ENCODE peak calls at places on chromosomes 2 and 18, in seven cellular contexts. J is AG04450; G is psoas muscle; T is transverse colon; A is endodermal cell; K is CD8-positive, alpha-beta T cell; Y is tibial artery. D is an unnamed sample.

GRCh38 chr2:166057363-166058169 is 70.3 kb downstream of the SCN1A start:
- DNase-seq in K (no peak), A (no peak), J (no peak), G (no peak), T (no peak), Y (no peak), D (peak)

GRCh38 chr2:48714240-48714639 is 41.3 kb downstream of the LHCGR start:
- DNase-seq in K (no peak), Y (no peak), T (no peak), A (no peak), J (peak), G (no peak), D (no peak)

GRCh38 chr2:2563309-2563860 is 232.3 kb upstream of the MYT1L start:
- DNase-seq in K (no peak), G (no peak), J (no peak), A (no peak), Y (no peak), T (no peak), D (no peak)

GRCh38 chr18:10530852-10531251 is 5.0 kb downstream of the NAPG start:
- DNase-seq in T (no peak), G (no peak), Y (no peak), J (no peak), K (no peak), A (no peak), D (no peak)

GRCh38 chr2:215137741-215138340 is 585 bp downstream of the ABCA12 start:
- DNase-seq in K (no peak), Y (no peak), T (no peak), A (no peak), J (no peak), G (no peak), D (peak)

GRCh38 chr18:31093294-31093693 is 8.9 kb downstream of the DSC2 start:
- DNase-seq in G (no peak), T (no peak), A (no peak), Y (no peak), J (no peak), K (no peak), D (no peak)

GRCh38 chr18:50527636-50528307 is 32.1 kb upstream of the MAPK4 start:
- DNase-seq in A (no peak), G (no peak), J (no peak), Y (no peak), T (no peak), K (no peak), D (no peak)

GRCh38 chr2:23642516-23642915 is 257.5 kb downstream of the KLHL29 start:
- DNase-seq in T (no peak), Y (no peak), G (no peak), K (no peak), J (no peak), A (no peak), D (no peak)

GRCh38 chr2:131509615-131510014 is 17.4 kb upstream of the MZT2A start:
- DNase-seq in A (no peak), G (no peak), K (no peak), J (no peak), Y (no peak), T (no peak), D (no peak)

GRCh38 chr2:168654724-168655123 is 147.7 kb upstream of the NOSTRIN start:
- DNase-seq in A (no peak), Y (no peak), T (no peak), K (no peak), G (no peak), J (no peak), D (no peak)

GRCh38 chr2:241354668-241355658 is 1.1 kb upstream of the FARP2 start:
- DNase-seq in K (peak), J (no peak), A (peak), Y (peak), T (peak), G (peak), D (peak)

GRCh38 chr2:65198737-65199136 is 28.9 kb upstream of the ACTR2 start:
- DNase-seq in T (no peak), G (peak), Y (no peak), A (no peak), K (no peak), J (no peak), D (no peak)

GRCh38 chr2:229921101-229921891 is 513 bp downstream of the TRIP12 start:
- DNase-seq in T (peak), A (peak), J (no peak), K (peak), G (peak), Y (peak), D (peak)

GRCh38 chr2:12493031-12493513 is 223.7 kb upstream of the TRIB2 start:
- DNase-seq in T (no peak), A (peak), K (no peak), J (peak), G (peak), Y (no peak), D (no peak)

GRCh38 chr2:168816369-168816768 is 13.9 kb downstream of the NOSTRIN start:
- DNase-seq in G (no peak), A (no peak), T (no peak), J (peak), Y (no peak), K (no peak), D (no peak)

GRCh38 chr2:105134076-105134475 is 96.2 kb downstream of the MRPS9 start:
- DNase-seq in G (no peak), A (no peak), K (no peak), Y (no peak), J (no peak), T (no peak), D (no peak)

GRCh38 chr2:201118957-201119848 is 3.2 kb downstream of the CFLAR start:
- DNase-seq in G (no peak), K (no peak), Y (no peak), A (no peak), T (no peak), J (peak), D (no peak)

GRCh38 chr2:170974304-170974993 is 45.4 kb downstream of the GORASP2 start:
- DNase-seq in J (no peak), T (peak), K (no peak), Y (no peak), G (no peak), A (peak), D (no peak)

GRCh38 chr2:218877331-218877730 is 3.3 kb upstream of the WNT10A start:
- DNase-seq in J (no peak), T (no peak), G (no peak), A (peak), K (no peak), Y (no peak), D (no peak)

GRCh38 chr2:188046437-188046836 is 245.2 kb upstream of the GULP1 start:
- DNase-seq in A (no peak), G (no peak), T (no peak), J (no peak), Y (no peak), K (no peak), D (no peak)

GRCh38 chr18:71028285-71028762 is 739.5 kb downstream of the SOCS6 start:
- DNase-seq in A (peak), Y (no peak), T (no peak), K (no peak), J (no peak), G (no peak), D (no peak)

GRCh38 chr2:70850905-70851304 is 15.3 kb upstream of the CD207 start:
- DNase-seq in A (peak), Y (no peak), G (no peak), J (no peak), K (no peak), T (no peak), D (no peak)

GRCh38 chr2:217906787-217907186 is 96.0 kb downstream of the TNS1 start:
- DNase-seq in A (no peak), G (no peak), J (no peak), Y (peak), T (no peak), K (no peak), D (no peak)

GRCh38 chr2:127172306-127172705 is 47.8 kb downstream of the CYP27C1 start:
- DNase-seq in J (no peak), T (no peak), A (no peak), Y (no peak), K (no peak), G (no peak), D (no peak)

GRCh38 chr18:29181151-29181901 is 1004.4 kb upstream of the CDH2 start:
- DNase-seq in T (no peak), Y (no peak), A (no peak), J (peak), G (no peak), K (no peak), D (no peak)

GRCh38 chr2:239947361-239948045 is 77.6 kb downstream of the NDUFA10 start:
- DNase-seq in T (no peak), Y (peak), A (peak), G (no peak), J (no peak), K (no peak), D (no peak)

GRCh38 chr2:3399829-3400228 is 20.3 kb downstream of the TRAPPC12 start:
- DNase-seq in A (no peak), K (no peak), Y (no peak), G (peak), T (no peak), J (no peak), D (no peak)

GRCh38 chr18:32974421-32975165 is 201.8 kb upstream of the KLHL14 start:
- DNase-seq in G (no peak), Y (no peak), J (no peak), A (no peak), K (no peak), T (no peak), D (no peak)

GRCh38 chr2:105329197-105329554 is 359 bp downstream of the TGFBRAP1 start:
- DNase-seq in J (no peak), T (no peak), K (no peak), G (peak), A (peak), Y (no peak), D (no peak)

GRCh38 chr2:191218292-191218898 is 26.8 kb upstream of the MYO1B start:
- DNase-seq in G (no peak), J (peak), Y (no peak), A (peak), T (peak), K (peak), D (no peak)

GRCh38 chr2:105539331-105539730 is 140.5 kb upstream of the FHL2 start:
- DNase-seq in K (no peak), T (no peak), A (no peak), Y (no peak), J (no peak), G (no peak), D (no peak)

DNA sequence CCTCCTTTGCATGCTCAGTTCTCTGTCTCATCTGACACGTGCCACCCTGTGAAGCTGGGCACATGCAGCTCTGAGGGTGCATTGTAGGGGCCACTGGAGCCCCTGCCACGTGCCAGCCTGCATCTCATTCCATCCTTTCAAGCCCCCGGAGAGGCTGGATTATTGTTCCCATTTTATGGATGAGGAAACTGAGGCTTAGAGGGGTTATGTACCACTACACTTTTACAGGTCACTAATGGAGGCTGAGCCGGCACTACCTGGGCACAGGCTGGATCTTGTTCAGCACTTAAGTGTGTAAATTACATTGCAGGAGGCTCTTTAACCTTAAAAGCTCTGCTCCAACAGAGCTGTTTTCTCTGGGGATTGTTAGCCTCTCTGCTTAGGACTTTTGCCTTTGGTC is 47.5 kb downstream of the KCNIP3 start:
- DNase-seq in Y (peak), A (peak), K (no peak), T (no peak), J (no peak), G (peak), D (no peak)
- H3K4me3 ChIP-seq in Y (no peak), A (no peak), K (no peak), T (no peak), J (no peak), G (no peak), D (no peak)

GRCh38 chr18:62324917-62325805 is at the start of gene TNFRSF11A:
- DNase-seq in T (peak), K (peak), G (peak), Y (no peak), J (no peak), A (peak), D (no peak)
- TF ChIP-seq CTCF in T (peak), K (peak), G (peak), Y (no peak), J (no peak), A (peak), D (peak)

DNA sequence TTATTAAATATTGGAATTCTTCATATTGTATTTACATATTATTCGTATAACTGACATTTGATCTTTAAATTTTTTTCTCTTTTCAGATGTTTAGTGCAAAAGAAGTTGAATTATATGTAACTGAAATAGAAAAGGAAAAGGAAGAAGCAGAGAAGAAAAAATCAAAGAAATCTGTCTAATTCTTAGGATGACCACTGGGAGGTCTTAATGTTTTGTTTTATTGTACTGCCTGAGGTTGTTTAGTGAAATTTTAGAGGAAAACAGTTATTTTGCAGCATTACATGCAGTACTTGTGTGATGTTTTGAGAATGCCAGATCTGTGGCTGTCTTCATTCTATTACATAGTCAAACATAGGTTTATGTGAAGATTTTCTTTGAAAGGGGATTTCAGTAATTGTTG is 34.0 kb upstream of the TAF4B start:
- DNase-seq in A (no peak), G (no peak), K (no peak), T (no peak), Y (no peak), J (no peak), D (no peak)
- H3K4me3 ChIP-seq in A (no peak), G (no peak), K (no peak), T (no peak), Y (no peak), J (no peak), D (no peak)

GRCh38 chr2:149458502-149458901 is 128.1 kb downstream of the LYPD6 start:
- DNase-seq in J (no peak), A (no peak), K (no peak), G (no peak), T (no peak), Y (no peak), D (no peak)

GRCh38 chr2:149451417-149452165 is 121.2 kb downstream of the LYPD6 start:
- DNase-seq in Y (no peak), A (no peak), J (no peak), T (no peak), K (no peak), G (no peak), D (no peak)

GRCh38 chr2:149456285-149456684 is 125.9 kb downstream of the LYPD6 start:
- DNase-seq in G (no peak), Y (no peak), K (no peak), A (no peak), J (no peak), T (no peak), D (no peak)
- TF ChIP-seq CTCF in G (no peak), Y (no peak), K (no peak), A (peak), J (no peak), T (no peak), D (no peak)

GRCh38 chr2:109612991-109613921 is 510 bp downstream of the SEPTIN10 start:
- DNase-seq in J (no peak), G (peak), K (no peak), T (peak), A (peak), Y (peak), D (no peak)

GRCh38 chr2:109607766-109608165 is 6.0 kb downstream of the SEPTIN10 start:
- DNase-seq in A (no peak), G (no peak), Y (no peak), K (no peak), T (no peak), J (no peak), D (no peak)

GRCh38 chr2:109611467-109612095 is 2.2 kb downstream of the SEPTIN10 start:
- DNase-seq in A (no peak), G (no peak), T (no peak), K (no peak), J (peak), Y (no peak), D (no peak)

GRCh38 chr2:109613922-109614714 is at the start of the genes SEPTIN10 and SOWAHC:
- DNase-seq in G (peak), J (peak), T (peak), K (peak), A (peak), Y (peak), D (peak)

GRCh38 chr2:109609352-109610024 is 4.3 kb downstream of the SEPTIN10 start:
- DNase-seq in J (no peak), T (no peak), A (peak), K (no peak), Y (no peak), G (no peak), D (no peak)
- H3K4me3 ChIP-seq in J (peak), T (no peak), A (peak), K (no peak), Y (peak), G (no peak), D (peak)

GRCh38 chr2:109207201-109207600 is 78.2 kb downstream of the SH3RF3 start:
- DNase-seq in K (no peak), T (no peak), Y (no peak), G (no peak), A (no peak), J (no peak), D (no peak)

GRCh38 chr2:109209941-109210340 is 80.9 kb downstream of the SH3RF3 start:
- DNase-seq in K (no peak), T (no peak), Y (no peak), A (no peak), G (no peak), J (no peak), D (no peak)

GRCh38 chr2:109209412-109209811 is 80.4 kb downstream of the SH3RF3 start:
- DNase-seq in J (peak), K (no peak), T (no peak), Y (no peak), A (no peak), G (no peak), D (peak)

GRCh38 chr2:109208951-109209335 is 79.9 kb downstream of the SH3RF3 start:
- DNase-seq in K (no peak), T (no peak), G (no peak), Y (no peak), J (no peak), A (no peak), D (no peak)

DNA sequence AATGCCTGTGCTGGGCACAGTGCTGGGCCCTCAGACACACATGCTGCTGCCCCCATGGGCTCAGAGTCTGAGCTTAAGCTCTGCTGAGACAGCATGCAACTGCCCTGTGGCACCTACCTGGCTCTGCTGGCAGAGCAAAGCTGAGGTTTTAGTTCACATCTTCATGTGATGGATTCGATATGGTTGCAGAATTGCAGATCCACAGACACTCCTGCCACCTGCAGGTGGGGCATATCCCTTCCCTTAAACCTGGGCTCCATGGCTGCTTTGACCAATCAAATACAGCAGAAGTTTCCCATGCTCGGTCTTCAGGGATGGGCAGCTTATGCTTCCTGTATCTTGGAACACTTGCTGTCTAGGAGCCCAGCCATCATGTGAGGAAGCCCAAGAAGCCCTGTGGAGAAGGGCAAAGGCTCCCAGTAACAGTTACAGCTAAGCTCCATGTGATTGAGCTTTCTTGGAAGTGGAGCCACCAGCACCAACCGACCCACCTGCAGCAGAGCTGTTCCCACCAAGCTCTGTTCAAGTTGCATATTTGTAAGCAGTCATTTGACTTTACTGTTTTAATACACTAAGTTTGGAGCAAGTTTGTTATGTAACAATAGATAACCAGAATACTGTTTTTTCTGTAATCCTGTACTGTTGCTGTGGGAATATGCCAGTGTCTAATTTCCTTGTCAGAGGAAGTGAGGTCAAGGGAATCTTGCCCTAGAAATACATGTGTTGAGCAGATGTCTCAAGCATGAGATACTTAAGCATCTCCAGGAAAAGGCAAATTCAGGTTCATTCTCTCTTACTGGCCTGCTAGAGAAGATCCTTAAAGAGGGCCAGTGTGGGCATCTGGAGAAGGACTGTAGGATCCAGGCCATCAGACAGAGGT is 79.3 kb downstream of the SH3RF3 start:
- DNase-seq in T (no peak), A (no peak), K (no peak), G (no peak), J (peak), Y (no peak), D (peak)
- TF ChIP-seq CTCF in T (no peak), A (peak), K (no peak), G (peak), J (no peak), Y (no peak), D (no peak)

GRCh38 chr2:234003972-234004617 is 46.4 kb upstream of the SPP2 start:
- DNase-seq in G (peak), K (no peak), Y (no peak), A (peak), J (peak), T (no peak), D (peak)
- H3K4me3 ChIP-seq in G (no peak), K (no peak), Y (no peak), A (no peak), J (no peak), T (no peak), D (no peak)

GRCh38 chr2:76461431-76461830 is 750.7 kb upstream of the GCFC2 start:
- DNase-seq in A (no peak), Y (no peak), G (no peak), K (no peak), T (no peak), J (no peak), D (no peak)

GRCh38 chr2:76469066-76469465 is 758.4 kb upstream of the GCFC2 start:
- DNase-seq in T (no peak), Y (no peak), G (no peak), A (no peak), J (no peak), K (no peak), D (no peak)

GRCh38 chr2:76467326-76467725 is 756.6 kb upstream of the GCFC2 start:
- DNase-seq in J (no peak), T (no peak), G (no peak), A (no peak), K (no peak), Y (no peak), D (no peak)

DNA sequence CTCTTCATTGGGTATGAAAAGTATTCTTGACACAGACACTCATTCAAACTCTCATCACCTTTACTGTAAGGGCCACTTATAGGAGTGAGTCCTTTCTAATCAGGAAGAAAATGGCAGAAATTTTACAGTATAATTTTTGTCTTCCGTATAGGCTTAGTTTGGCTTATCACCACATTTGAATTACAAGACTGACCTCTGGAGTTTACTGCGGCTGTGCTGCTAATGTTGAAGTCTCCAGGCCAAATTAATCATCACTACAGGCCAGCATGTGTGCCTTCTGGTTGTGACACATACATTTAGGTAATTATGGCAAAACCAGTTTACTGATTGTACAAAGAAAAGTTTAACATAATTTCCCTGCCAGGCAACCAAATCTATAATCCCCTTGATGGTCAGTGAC is 753.6 kb upstream of the GCFC2 start:
- DNase-seq in A (no peak), G (no peak), K (no peak), Y (no peak), T (no peak), J (no peak), D (no peak)
- TF ChIP-seq CTCF in A (peak), G (no peak), K (no peak), Y (no peak), T (no peak), J (no peak), D (no peak)